ENCODE peak calls at places on chromosomes 7 and 10, in four cellular contexts. L is HepG2, Y is GM12878, Z is K562. J is an unnamed sample.

GRCh38 chr10:70902659-70903261 is 14.4 kb upstream of the PCBD1 start:
- DNase-seq in L (no peak), Y (no peak), Z (peak), J (no peak)

GRCh38 chr10:1190791-1191490 is 134.8 kb downstream of the WDR37 start:
- DNase-seq in Y (no peak), Z (no peak), L (no peak), J (no peak)

GRCh38 chr10:99329891-99330674 is 927 bp downstream of the CNNM1 start:
- DNase-seq in Z (no peak), Y (no peak), L (no peak), J (no peak)

GRCh38 chr10:69421611-69422308 is 5.0 kb upstream of the TACR2 start:
- DNase-seq in Z (no peak), Y (no peak), L (no peak), J (no peak)

GRCh38 chr7:151207315-151207714 is 3.0 kb downstream of the H2BK1 start:
- DNase-seq in L (no peak), Y (no peak), Z (no peak), J (no peak)

GRCh38 chr7:155791836-155792235 is 20.4 kb downstream of the SHH start:
- DNase-seq in Z (no peak), Y (no peak), L (no peak), J (no peak)

GRCh38 chr10:30114871-30115270 is 55.5 kb upstream of the JCAD start:
- DNase-seq in Y (no peak), L (no peak), Z (no peak), J (no peak)

GRCh38 chr10:35626971-35627507 is 15.1 kb downstream of the FZD8 start:
- DNase-seq in Y (no peak), Z (no peak), L (no peak), J (no peak)

GRCh38 chr7:2099036-2099957 is 133.4 kb downstream of the MAD1L1 start:
- DNase-seq in L (no peak), Y (no peak), Z (peak), J (no peak)

GRCh38 chr7:47503283-47503682 is 78.6 kb downstream of the TNS3 start:
- DNase-seq in Y (no peak), Z (no peak), L (no peak), J (no peak)

GRCh38 chr10:98664329-98665042 is 217.8 kb upstream of the HPS1 start:
- DNase-seq in Z (peak), Y (peak), L (peak), J (peak)

GRCh38 chr10:79022565-79023488 is 45.9 kb upstream of the ZMIZ1 start:
- DNase-seq in Y (peak), Z (peak), L (peak), J (peak)

GRCh38 chr10:88196298-88196697 is 332.9 kb downstream of the PTEN start:
- DNase-seq in L (no peak), Z (no peak), Y (no peak), J (no peak)

GRCh38 chr7:70711441-70711840 is 420.5 kb upstream of the GALNT17 start:
- DNase-seq in Y (no peak), Z (no peak), L (no peak), J (no peak)

GRCh38 chr7:2734761-2735571 is 47.0 kb downstream of the AMZ1 start:
- DNase-seq in Y (no peak), Z (peak), L (no peak), J (no peak)

GRCh38 chr7:46713868-46714596 is 793.0 kb upstream of the IGFBP3 start:
- DNase-seq in Y (no peak), Z (no peak), L (no peak), J (no peak)

GRCh38 chr7:16636533-16637173 is 8.9 kb downstream of the ANKMY2 start:
- DNase-seq in Y (no peak), Z (no peak), L (no peak), J (no peak)

GRCh38 chr10:30434273-30435067 is 486 bp downstream of the MAP3K8 start:
- DNase-seq in L (peak), Y (no peak), Z (peak), J (no peak)

GRCh38 chr10:87845624-87846377 is 17.5 kb downstream of the KLLN start:
- DNase-seq in Y (no peak), Z (no peak), L (no peak), J (peak)

GRCh38 chr7:94422136-94422535 is 27.4 kb downstream of the COL1A2 start:
- DNase-seq in L (no peak), Y (no peak), Z (no peak), J (no peak)

GRCh38 chr10:124552877-124553276 is 91.3 kb downstream of the LHPP start:
- DNase-seq in Y (no peak), Z (no peak), L (no peak), J (no peak)

GRCh38 chr10:77889277-77889903 is 37.2 kb downstream of the DLG5 start:
- DNase-seq in L (peak), Z (peak), Y (no peak), J (peak)

GRCh38 chr7:94003446-94004023 is 620 bp downstream of the BET1 start:
- DNase-seq in L (peak), Y (no peak), Z (peak), J (peak)

DNA sequence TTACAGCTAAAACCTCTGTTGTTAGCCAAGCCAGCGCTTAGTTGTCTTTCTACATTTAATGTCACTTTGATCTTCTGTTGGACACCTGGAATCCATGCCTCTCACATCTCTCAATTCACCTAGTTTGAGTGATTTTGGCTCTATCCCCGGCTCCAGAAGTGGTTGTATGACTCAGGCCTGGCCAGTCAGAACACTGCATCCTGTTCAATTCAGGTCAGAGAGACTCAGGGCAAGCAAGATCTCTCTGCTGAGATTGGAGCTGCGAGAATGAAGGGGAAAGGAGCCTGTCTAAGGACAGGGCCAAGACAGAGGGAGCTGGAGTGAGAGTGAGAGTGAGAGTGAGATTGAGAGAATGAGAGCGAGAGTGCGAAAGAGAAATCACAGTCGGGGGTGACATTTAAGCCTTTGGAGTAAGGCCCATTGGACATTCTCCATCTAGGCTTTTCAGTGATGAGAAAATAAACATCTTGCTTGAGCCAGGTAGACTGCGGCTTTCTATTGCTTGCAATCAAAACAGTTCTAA is 83.4 kb upstream of the DYNC1I1 start:
- DNase-seq in Z (no peak), L (no peak), Y (no peak), J (no peak)
- TF ChIP-seq SP1 in Z (no peak), L (no peak), Y (no peak), J (no peak)

GRCh38 chr10:130020651-130021372 is 56.7 kb upstream of the EBF3 start:
- DNase-seq in L (no peak), Y (no peak), Z (no peak), J (no peak)
- TF ChIP-seq BHLHE40 in L (no peak), Y (no peak), Z (no peak), J (no peak)

DNA sequence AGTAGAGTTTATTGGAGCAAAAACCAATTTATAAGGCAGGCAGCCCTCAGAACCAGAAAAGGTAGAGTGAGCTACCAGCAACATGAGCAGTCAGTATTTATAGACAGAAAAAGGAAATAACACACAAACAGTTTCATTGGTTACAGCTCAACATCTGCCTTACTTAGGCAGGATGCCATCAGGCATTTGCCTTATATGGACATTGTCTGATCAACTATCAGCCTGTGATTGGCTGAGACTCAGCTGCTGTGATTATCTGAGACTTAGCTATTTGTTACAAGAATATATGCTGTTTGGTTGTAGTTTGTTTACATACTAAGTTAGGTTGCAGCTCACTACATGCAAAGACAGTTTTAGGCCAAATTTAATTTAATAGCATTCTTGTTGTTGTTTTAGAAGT is 60.4 kb upstream of the CDK1 start:
- DNase-seq in Z (no peak), L (no peak), Y (no peak), J (no peak)
- TF ChIP-seq SP1 in Z (no peak), L (no peak), Y (no peak), J (no peak)

GRCh38 chr7:28986723-28987122 is 28.6 kb upstream of the TRIL start:
- DNase-seq in Y (no peak), Z (no peak), L (no peak), J (no peak)
- TF ChIP-seq BHLHE40 in Y (no peak), Z (no peak), L (no peak), J (no peak)

DNA sequence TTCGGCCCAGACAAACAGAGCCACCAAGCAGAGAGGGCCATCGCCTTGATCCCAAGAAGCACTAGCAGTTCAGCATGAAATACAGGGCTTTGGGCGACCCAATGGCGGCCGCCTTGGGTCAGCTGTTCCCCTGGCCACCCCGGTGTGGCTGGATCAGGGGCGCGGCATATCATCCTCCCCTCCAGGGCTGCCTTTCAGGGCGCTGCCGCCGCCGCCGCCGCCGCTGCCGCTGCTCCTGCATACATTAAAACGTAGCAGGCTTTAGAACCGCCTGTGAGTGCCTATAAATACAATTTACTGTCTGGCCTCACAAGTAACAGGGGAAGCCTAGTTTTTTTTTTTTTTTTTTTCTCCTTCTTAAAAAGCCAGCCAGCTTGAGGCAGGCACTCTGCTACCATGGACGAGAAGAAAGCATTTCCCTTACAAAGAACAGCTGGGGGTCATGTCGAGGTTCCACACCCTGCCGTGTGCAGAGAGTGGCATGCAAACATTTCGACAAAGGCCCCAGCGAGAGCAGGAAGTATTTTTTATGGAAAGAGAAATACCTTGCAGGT is 57.7 kb upstream of the EFCAB10 start:
- DNase-seq in Z (no peak), L (no peak), Y (no peak), J (no peak)
- TF ChIP-seq SP1 in Z (no peak), L (no peak), Y (no peak), J (no peak)

GRCh38 chr7:132075573-132075972 is 500.7 kb downstream of the PLXNA4 start:
- DNase-seq in Z (no peak), L (no peak), Y (no peak), J (no peak)

GRCh38 chr7:132080467-132080866 is 495.8 kb downstream of the PLXNA4 start:
- DNase-seq in Y (no peak), Z (no peak), L (no peak), J (no peak)

GRCh38 chr7:132076301-132077049 is 499.8 kb downstream of the PLXNA4 start:
- DNase-seq in L (no peak), Z (no peak), Y (no peak), J (no peak)

GRCh38 chr7:132078891-132079735 is 497.2 kb downstream of the PLXNA4 start:
- DNase-seq in Y (no peak), Z (no peak), L (no peak), J (no peak)

DNA sequence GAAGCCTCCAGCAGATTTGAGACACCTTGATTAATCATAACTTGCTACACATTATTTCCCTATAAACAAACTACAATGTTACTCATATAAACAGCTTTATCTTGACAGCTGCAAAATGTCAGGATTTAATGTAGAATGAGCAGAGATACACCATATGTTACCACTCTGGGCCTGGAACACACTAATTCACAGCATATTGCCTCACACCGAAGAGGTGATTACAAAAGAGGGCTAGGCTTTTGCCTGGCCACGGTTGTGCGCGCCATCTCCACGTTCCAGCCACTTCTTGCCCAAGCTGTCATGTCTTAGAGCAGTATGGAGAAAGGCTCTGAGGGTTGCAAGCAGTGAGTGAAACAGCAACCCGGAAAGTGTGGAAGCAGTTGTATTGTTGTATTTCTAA is 498.3 kb downstream of the PLXNA4 start:
- DNase-seq in L (no peak), Y (no peak), Z (no peak), J (no peak)
- TF ChIP-seq BHLHE40 in L (no peak), Y (no peak), Z (no peak), J (no peak)

GRCh38 chr10:27341001-27341400 is 100.4 kb upstream of the ACBD5 start:
- DNase-seq in L (peak), Z (no peak), Y (no peak), J (no peak)
- TF ChIP-seq SP1 in L (no peak), Z (no peak), Y (no peak), J (no peak)

GRCh38 chr7:54252256-54253035 is 289.7 kb upstream of the VSTM2A start:
- DNase-seq in L (no peak), Z (no peak), Y (no peak), J (no peak)

GRCh38 chr7:54249686-54250085 is 292.5 kb upstream of the VSTM2A start:
- DNase-seq in L (no peak), Y (no peak), Z (no peak), J (no peak)

DNA sequence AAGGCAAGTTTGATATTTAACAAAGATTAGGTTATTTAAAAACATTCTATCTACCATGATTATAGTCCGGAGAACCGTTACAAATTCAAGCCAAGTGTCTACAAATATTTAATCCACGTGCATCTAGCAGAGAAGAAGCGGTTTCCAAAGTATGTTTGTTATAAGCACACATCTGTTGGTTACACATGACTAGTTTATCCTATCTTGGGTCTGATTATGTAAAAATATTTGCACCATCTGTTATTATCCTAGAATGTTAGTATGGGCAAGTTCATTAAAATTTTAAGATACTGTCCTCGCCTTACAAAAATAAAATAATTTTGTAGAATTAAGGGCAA is 289.2 kb upstream of the VSTM2A start:
- DNase-seq in L (no peak), Z (no peak), Y (no peak), J (no peak)
- TF ChIP-seq BHLHE40 in L (no peak), Z (no peak), Y (no peak), J (no peak)

DNA sequence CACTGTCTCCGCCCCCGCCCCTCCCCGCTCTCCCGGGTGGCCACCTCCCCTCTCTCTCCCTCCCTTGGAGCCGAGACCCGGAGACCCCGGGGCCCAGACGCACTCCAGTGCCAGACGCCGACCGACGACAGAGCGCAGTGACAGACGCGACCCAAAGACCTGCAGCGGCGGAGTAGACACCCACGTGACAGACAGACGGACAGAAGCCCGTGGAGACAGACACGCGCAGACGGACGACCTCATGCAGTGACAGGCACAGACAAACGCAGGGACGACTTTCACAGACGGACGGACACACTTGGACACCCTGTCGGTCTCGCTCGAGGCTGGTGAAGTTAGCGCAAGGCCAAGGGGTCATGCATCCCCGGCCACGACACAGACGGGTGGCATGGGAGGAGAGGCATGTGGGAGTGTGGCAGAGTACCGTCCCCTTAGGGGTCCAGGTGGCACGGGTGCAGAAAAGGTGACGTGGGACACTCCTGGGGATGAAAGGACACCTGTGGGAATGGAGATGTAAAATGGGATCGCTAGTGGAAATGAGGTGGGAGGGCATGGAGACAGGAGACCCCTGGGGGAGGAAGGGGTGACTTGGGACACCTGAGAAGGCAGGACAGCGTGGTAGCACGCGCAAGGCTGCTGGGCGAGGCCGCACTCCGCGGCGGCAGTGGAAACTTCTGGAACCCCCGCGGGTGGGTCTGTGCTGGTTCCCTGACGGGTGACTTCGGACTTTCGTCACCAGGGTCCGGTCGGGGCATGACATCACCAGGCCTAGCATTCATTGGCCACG is 461 bp upstream of the ACHE start:
- DNase-seq in L (no peak), Y (no peak), Z (peak), J (peak)
- TF ChIP-seq SP1 in L (no peak), Y (no peak), Z (peak), J (no peak)

GRCh38 chr7:19107392-19108147 is 9.9 kb downstream of the TWIST1 start:
- DNase-seq in L (no peak), Y (no peak), Z (no peak), J (no peak)
- TF ChIP-seq BHLHE40 in L (no peak), Y (no peak), Z (no peak), J (no peak)